ENCODE peak calls at places on chromosomes 6 and 20, in eight cellular contexts. U, D, Q, G, L, V, C and W are unnamed samples.

GRCh38 chr6:24752917-24753486 is 21.7 kb upstream of the GMNN start:
- DNase-seq in C (no peak), U (no peak), Q (no peak), G (peak; percentile 48), V (no peak), L (no peak), D (no peak), W (no peak)

GRCh38 chr20:56343861-56344381 is 14.9 kb upstream of the FAM210B start:
- DNase-seq in C (peak; percentile 16), G (peak; percentile 23), Q (peak; percentile 40), L (peak; percentile 51), U (peak; percentile 48), D (peak; percentile 89), V (peak; percentile 82), W (peak; percentile 72)

GRCh38 chr6:5619249-5619648 is 357.9 kb downstream of the FARS2 start:
- DNase-seq in U (no peak), G (no peak), Q (no peak), D (no peak), C (no peak), V (no peak), L (no peak), W (no peak)

GRCh38 chr6:167650730-167651129 is 176.0 kb upstream of the AFDN start:
- DNase-seq in C (no peak), U (no peak), L (no peak), G (no peak), V (no peak), Q (peak; percentile 22), D (no peak), W (peak; percentile 57)

GRCh38 chr6:8074213-8074612 is 10.0 kb upstream of the BLOC1S5 start:
- DNase-seq in C (no peak), D (no peak), Q (no peak), G (no peak), U (no peak), L (no peak), V (no peak), W (peak; percentile 59)

GRCh38 chr20:1484438-1485120 is 6.6 kb downstream of the SIRPB2 start:
- DNase-seq in C (no peak), D (no peak), U (no peak), V (no peak), L (no peak), G (no peak), Q (no peak), W (no peak)

GRCh38 chr6:2706482-2706881 is 44.2 kb downstream of the MYLK4 start:
- DNase-seq in L (no peak), C (no peak), Q (no peak), V (no peak), D (no peak), U (no peak), G (no peak), W (peak; percentile 35)

GRCh38 chr6:1461207-1461606 is 71.8 kb downstream of the FOXF2 start:
- DNase-seq in D (no peak), C (no peak), L (no peak), V (no peak), U (no peak), G (no peak), Q (no peak), W (no peak)

GRCh38 chr20:45114465-45115385 is at the start of gene WFDC5:
- DNase-seq in Q (no peak), V (no peak), L (no peak), G (no peak), D (no peak), U (no peak), C (peak; percentile 52), W (no peak)

GRCh38 chr20:20085071-20085470 is 32.7 kb downstream of the CFAP61 start:
- DNase-seq in V (no peak), G (no peak), C (no peak), Q (no peak), D (no peak), L (no peak), U (no peak), W (no peak)

GRCh38 chr6:16760536-16761468 is at the start of gene ATXN1:
- DNase-seq in C (peak; percentile 55), G (peak; percentile 62), V (no peak), L (peak; percentile 62), D (peak; percentile 77), U (peak; percentile 71), Q (no peak), W (peak; percentile 71)

GRCh38 chr6:8006208-8006607 is 58.0 kb downstream of the BLOC1S5 start:
- DNase-seq in C (peak; percentile 67), G (no peak), V (no peak), L (no peak), Q (no peak), D (peak; percentile 24), U (no peak), W (peak; percentile 7)

GRCh38 chr20:309306-309840 is 12.0 kb downstream of the ZCCHC3 start:
- DNase-seq in C (peak; percentile 40), D (no peak), G (no peak), U (no peak), V (no peak), L (no peak), Q (no peak), W (peak; percentile 27)

GRCh38 chr6:127342296-127342945 is 988 bp downstream of the ECHDC1 start:
- DNase-seq in Q (no peak), V (no peak), D (peak; percentile 76), L (no peak), U (no peak), C (peak; percentile 63), G (no peak), W (peak; percentile 68)

GRCh38 chr20:32651537-32651936 is 22.2 kb downstream of the C20orf203 start:
- DNase-seq in C (no peak), U (no peak), V (no peak), G (no peak), Q (no peak), L (no peak), D (no peak), W (no peak)

GRCh38 chr6:110529907-110530306 is 53.5 kb upstream of the SLC22A16 start:
- DNase-seq in L (no peak), C (no peak), Q (no peak), V (no peak), U (no peak), D (no peak), G (no peak), W (no peak)

GRCh38 chr6:144894240-144894639 is 609.1 kb downstream of the UTRN start:
- DNase-seq in Q (no peak), D (no peak), U (no peak), C (no peak), V (no peak), L (no peak), G (no peak), W (no peak)

GRCh38 chr6:3615391-3616380 is 135.8 kb downstream of the PXDC1 start:
- DNase-seq in G (no peak), C (no peak), U (no peak), L (no peak), D (no peak), Q (no peak), V (no peak), W (no peak)

GRCh38 chr6:69888842-69889590 is 22.7 kb downstream of the COL19A1 start:
- DNase-seq in D (no peak), U (no peak), C (no peak), Q (no peak), V (no peak), G (no peak), L (no peak), W (no peak)

GRCh38 chr6:165832471-165832836 is 169.4 kb upstream of the PDE10A start:
- DNase-seq in D (no peak), V (no peak), G (no peak), Q (no peak), L (no peak), U (no peak), C (peak; percentile 6), W (no peak)

GRCh38 chr6:32659856-32660595 is 6.4 kb downstream of the HLA-DQB1 start:
- DNase-seq in L (no peak), G (no peak), D (no peak), C (peak; percentile 92), Q (no peak), U (no peak), V (no peak), W (no peak)

GRCh38 chr6:30100154-30100553 is 12.7 kb downstream of the TRIM31 start:
- DNase-seq in C (no peak), U (no peak), D (no peak), G (no peak), Q (no peak), L (no peak), V (no peak), W (no peak)
- H3K4me3 ChIP-seq in C (peak overlapping the region; percentile 47), U (no peak overlapping the region), D (peak overlapping the region; percentile 15), G (no peak overlapping the region), Q (no peak overlapping the region), L (no peak overlapping the region), V (peak overlapping the region; percentile 63), W (no peak overlapping the region)

DNA sequence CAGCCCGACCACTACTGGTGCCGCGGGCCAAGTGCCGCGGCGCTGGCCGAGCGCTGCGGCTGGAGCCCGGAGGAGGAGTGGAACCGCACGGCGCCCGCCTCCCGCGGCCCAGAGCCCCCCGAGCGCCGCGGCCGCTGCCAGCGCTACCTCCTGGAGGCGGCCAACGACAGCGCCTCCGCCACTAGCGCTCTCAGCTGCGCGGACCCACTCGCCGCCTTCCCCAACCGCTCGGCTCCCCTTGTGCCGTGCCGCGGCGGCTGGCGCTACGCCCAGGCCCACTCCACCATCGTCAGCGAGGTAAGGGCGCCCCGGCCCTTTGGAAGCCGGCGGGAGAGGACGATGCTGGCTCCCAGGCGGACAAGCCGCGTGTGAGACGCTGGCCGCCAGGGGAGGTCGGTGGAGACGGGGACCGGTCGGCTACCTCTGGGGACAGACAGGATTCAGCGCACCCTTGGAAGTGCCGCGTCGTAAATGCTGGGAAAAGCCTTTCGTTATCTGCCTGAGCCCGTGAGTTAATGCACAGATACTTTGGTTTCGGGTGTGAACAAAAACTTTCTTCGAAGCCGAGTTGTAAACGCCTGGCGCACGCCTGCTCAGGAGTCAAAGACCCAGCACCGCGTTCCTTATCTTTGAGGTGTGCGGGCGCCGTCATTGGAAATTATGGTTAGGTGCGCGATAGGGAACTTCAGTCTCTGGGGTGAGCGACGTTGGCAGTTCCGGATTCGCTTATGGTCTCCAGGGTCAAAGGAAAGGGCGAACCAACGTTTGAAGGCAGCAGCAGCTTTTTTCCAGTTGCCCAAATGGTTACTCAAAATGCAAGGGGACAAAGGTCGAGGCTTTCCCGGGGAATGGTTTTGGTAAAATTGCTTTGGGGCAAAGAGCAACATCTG is 619 bp downstream of the SLC22A3 start:
- DNase-seq in C (no peak), L (peak; percentile 53), Q (no peak), U (peak; percentile 66), D (peak; percentile 65), V (no peak), G (peak; percentile 51), W (peak; percentile 61)
- H3K4me3 ChIP-seq in C (no peak overlapping the region), L (peak overlapping the region; percentile 65), Q (peak overlapping the region; percentile 63), U (peak overlapping the region; percentile 76), D (peak overlapping the region; percentile 54), V (peak overlapping the region; percentile 70), G (peak overlapping the region; percentile 62), W (peak overlapping the region; percentile 38)

GRCh38 chr6:88548891-88549505 is 382.9 kb upstream of the CNR1 start:
- DNase-seq in U (no peak), Q (no peak), C (no peak), L (no peak), D (no peak), G (no peak), V (no peak), W (no peak)
- H3K4me3 ChIP-seq in U (no peak overlapping the region), Q (no peak overlapping the region), C (peak overlapping the region; percentile 56), L (no peak overlapping the region), D (no peak overlapping the region), G (no peak overlapping the region), V (no peak overlapping the region), W (no peak overlapping the region)

DNA sequence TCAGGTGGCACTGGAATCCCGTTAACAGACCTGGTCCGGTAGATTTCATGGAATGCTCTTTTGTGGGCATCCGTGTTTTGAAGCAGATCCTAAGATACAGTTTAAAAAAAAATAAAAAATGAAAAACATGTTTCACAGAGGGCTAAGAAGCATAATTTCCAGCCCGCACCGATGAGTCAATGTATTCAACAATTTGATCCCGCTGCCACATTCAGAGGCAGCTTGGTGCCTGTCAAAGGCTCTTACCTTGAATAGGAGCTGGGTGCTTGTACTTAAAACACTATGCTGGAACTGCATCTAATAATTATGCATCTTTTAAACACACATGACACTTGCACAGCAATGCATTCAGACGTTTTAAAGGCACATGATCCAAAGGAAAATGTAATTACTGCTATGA is 164.8 kb downstream of the SYNE1 start:
- DNase-seq in D (no peak), U (no peak), L (no peak), G (no peak), C (no peak), V (no peak), Q (no peak), W (no peak)
- H3K4me3 ChIP-seq in D (no peak overlapping the region), U (no peak overlapping the region), L (no peak overlapping the region), G (no peak overlapping the region), C (no peak overlapping the region), V (peak overlapping the region; percentile 60), Q (peak overlapping the region; percentile 56), W (no peak overlapping the region)